ENCODE peak calls at places on chromosomes 5 and 9, in four cellular contexts. R is RPMI7951, F is hypothalamus, I is amniotic stem cell. J is an unnamed sample.
A peak's percentile ranks its signal among the peaks of the same experiment; 100 is the strongest.

GRCh38 chr5:78972654-78973428 is 12.3 kb downstream of the ARSB start:
- DNase-seq in R (peak; percentile 9), F (no peak), I (no peak), J (peak; percentile 40)

GRCh38 chr9:23741304-23741800 is 84.7 kb downstream of the ELAVL2 start:
- DNase-seq in R (no peak), F (no peak), I (no peak), J (no peak)

GRCh38 chr5:32780508-32780919 is 69.4 kb downstream of the NPR3 start:
- DNase-seq in F (no peak), R (no peak), I (no peak), J (peak; percentile 28)

GRCh38 chr5:140575309-140575708 is 10.7 kb downstream of the SLC35A4 start:
- DNase-seq in R (peak; percentile 49), F (peak; percentile 12), I (no peak), J (peak; percentile 39)

GRCh38 chr5:176601901-176602300 is 8.1 kb downstream of the GPRIN1 start:
- DNase-seq in I (no peak), F (no peak), R (no peak), J (no peak)

GRCh38 chr5:75869891-75870290 is 152.7 kb upstream of the POC5 start:
- DNase-seq in I (no peak), R (no peak), F (no peak), J (no peak)

GRCh38 chr9:27386759-27387158 is 89.8 kb upstream of the EQTN start:
- DNase-seq in I (no peak), F (no peak), R (no peak), J (no peak)

GRCh38 chr5:129177451-129177850 is 82.9 kb downstream of the ISOC1 start:
- DNase-seq in F (no peak), I (no peak), R (no peak), J (no peak)

GRCh38 chr9:122332643-122333042 is 38.2 kb upstream of the PTGS1 start:
- DNase-seq in R (no peak), F (no peak), I (no peak), J (no peak)

GRCh38 chr5:132963175-132964104 is at the start of gene AFF4:
- DNase-seq in R (peak; percentile 95), I (peak; percentile 89), F (peak; percentile 95), J (peak; percentile 96)

GRCh38 chr9:131419716-131420115 is 25.8 kb downstream of the PRRC2B start:
- DNase-seq in F (no peak), R (no peak), I (no peak), J (no peak)

GRCh38 chr5:147417133-147417813 is 92.6 kb downstream of the DPYSL3 start:
- DNase-seq in R (no peak), F (no peak), I (no peak), J (peak; percentile 10)

GRCh38 chr5:74122175-74122574 is 496.2 kb downstream of the ARHGEF28 start:
- DNase-seq in R (no peak), I (no peak), F (no peak), J (no peak)

GRCh38 chr5:159330131-159330530 is at the start of gene IL12B:
- DNase-seq in R (peak; percentile 45), F (no peak), I (no peak), J (peak; percentile 36)

GRCh38 chr5:89351232-89351631 is 468.2 kb upstream of the MEF2C start:
- DNase-seq in I (no peak), R (peak; percentile 68), F (no peak), J (peak; percentile 43)

GRCh38 chr9:95852059-95853032 is 23.1 kb upstream of the ERCC6L2 start:
- DNase-seq in F (no peak), R (peak; percentile 48), I (no peak), J (peak; percentile 79)

GRCh38 chr5:112548246-112548982 is 129.3 kb upstream of the EPB41L4A start:
- DNase-seq in R (peak; percentile 73), F (no peak), I (peak; percentile 55), J (peak; percentile 26)

GRCh38 chr9:129027685-129028191 is 393 bp downstream of the SH3GLB2 start:
- DNase-seq in I (no peak), R (peak; percentile 31), F (no peak), J (peak; percentile 50)

J was measured in EL.